ENCODE peak calls at places on chromosome X, in ten cellular contexts. W is endodermal cell, F is Peyer's patch, H is NCI-H226, X is dermis microvascular lymphatic vessel endothelial cell, I is cardiac muscle cell, V is NCI-H1930, K is GM23248, U is M059J, C is SK-N-SH. L is an unnamed sample.

GRCh38 chrX:138463476-138463875 is 248.0 kb downstream of the FGF13 start:
- DNase-seq in X (no peak), V (no peak), C (no peak), I (no peak), U (no peak), F (no peak), K (no peak), W (no peak), H (no peak), L (no peak)

GRCh38 chrX:111914398-111915092 is 38.6 kb downstream of the TRPC5OS start:
- DNase-seq in W (peak; percentile 59), U (peak; percentile 49), V (no peak), K (peak; percentile 5), F (no peak), I (no peak), X (no peak), C (no peak), H (no peak), L (no peak)

GRCh38 chrX:73850124-73851013 is 287.4 kb downstream of the CHIC1 start:
- DNase-seq in I (peak; percentile 13), K (peak; percentile 23), F (peak; percentile 24), U (peak; percentile 51), V (no peak), W (peak; percentile 61), H (peak; percentile 3), X (peak; percentile 33), C (peak; percentile 44), L (peak; percentile 19)

GRCh38 chrX:68889244-68889643 is 60.4 kb downstream of the EFNB1 start:
- DNase-seq in V (no peak), I (no peak), X (no peak), K (no peak), F (no peak), W (no peak), H (no peak), U (no peak), C (no peak), L (no peak)

GRCh38 chrX:118164138-118164537 is 47.5 kb upstream of the KLHL13 start:
- DNase-seq in W (no peak), F (no peak), I (no peak), U (peak; percentile 35), V (no peak), X (no peak), H (no peak), K (peak; percentile 20), C (no peak), L (no peak)

GRCh38 chrX:131816551-131817136 is 206.5 kb upstream of the STK26 start:
- DNase-seq in V (peak; percentile 5), K (peak; percentile 70), I (no peak), W (no peak), U (peak; percentile 34), X (peak; percentile 60), C (peak; percentile 51), H (no peak), F (peak; percentile 85), L (peak; percentile 3)

GRCh38 chrX:63439580-63439979 is 88.4 kb upstream of the SPIN4 start:
- DNase-seq in V (no peak), F (no peak), U (no peak), W (no peak), K (no peak), I (no peak), H (no peak), C (no peak), X (no peak), L (no peak)

GRCh38 chrX:39758791-39759525 is 338.8 kb downstream of the BCOR start:
- DNase-seq in I (no peak), W (no peak), U (no peak), F (no peak), H (no peak), C (no peak), V (no peak), X (no peak), K (no peak), L (no peak)

GRCh38 chrX:67779099-67779498 is 235.3 kb downstream of the AR start:
- DNase-seq in I (peak; percentile 30), F (no peak), K (no peak), U (no peak), H (no peak), C (no peak), W (no peak), X (no peak), V (no peak), L (no peak)

GRCh38 chrX:13167444-13168207 is 123.2 kb upstream of the FAM9C start:
- DNase-seq in V (no peak), C (peak; percentile 20), W (no peak), U (peak; percentile 50), K (peak; percentile 67), I (no peak), X (peak; percentile 76), F (no peak), H (no peak), L (peak; percentile 51)

GRCh38 chrX:21725498-21725897 is 32.4 kb downstream of the SMPX start:
- DNase-seq in I (peak; percentile 20), U (peak; percentile 16), K (peak; percentile 61), V (peak; percentile 21), C (peak; percentile 31), W (no peak), H (peak; percentile 29), F (no peak), X (peak; percentile 20), L (peak; percentile 49)

GRCh38 chrX:78104447-78105176 is 564 bp downstream of the PGK1 start:
- DNase-seq in K (peak; percentile 75), X (peak; percentile 44), W (peak; percentile 49), C (peak; percentile 19), H (peak; percentile 32), U (peak; percentile 58), I (peak; percentile 17), V (no peak), F (peak; percentile 49), L (peak; percentile 57)

GRCh38 chrX:134801267-134801666 is 143.0 kb upstream of the PLAC1 start:
- DNase-seq in F (no peak), V (no peak), K (no peak), W (peak; percentile 41), X (peak; percentile 74), C (no peak), I (no peak), U (peak; percentile 55), H (no peak), L (no peak)

GRCh38 chrX:102339312-102340298 is 92.6 kb downstream of the NXF2 start:
- DNase-seq in H (no peak), F (no peak), V (no peak), K (peak; percentile 4), U (peak; percentile 4), C (no peak), I (no peak), W (peak; percentile 87), X (no peak), L (peak; percentile 17)

GRCh38 chrX:18654873-18655836 is 16.8 kb downstream of the RS1 start:
- DNase-seq in H (no peak), V (no peak), C (no peak), K (no peak), U (peak; percentile 12), W (peak; percentile 26), F (no peak), X (no peak), I (no peak), L (peak; percentile 13)

GRCh38 chrX:22666441-22666840 is 333.3 kb upstream of the DDX53 start:
- DNase-seq in X (peak; percentile 32), H (no peak), F (no peak), C (peak; percentile 31), W (peak; percentile 83), V (no peak), K (peak; percentile 44), I (peak; percentile 33), U (no peak), L (peak; percentile 9)

L was measured in EH.